ENCODE peak calls at places on chromosomes 7 and 10, in four cellular contexts. I, L, E and T are unnamed samples. For H3K4me1, the result is how much of the 10 kb centered on the place peaks cover.

GRCh38 chr10:70650751-70651150 is 21.6 kb upstream of the ADAMTS14 start:
- DNase-seq in E (no peak), L (no peak), I (no peak), T (no peak)

GRCh38 chr10:126060232-126060935 is 164.0 kb downstream of the FANK1 start:
- DNase-seq in E (peak), I (no peak), L (no peak), T (no peak)

GRCh38 chr10:77162697-77163096 is 474.9 kb downstream of the KCNMA1 start:
- DNase-seq in L (no peak), E (no peak), I (no peak), T (no peak)

GRCh38 chr7:38744746-38745145 is 113.6 kb upstream of the AMPH start:
- DNase-seq in I (no peak), L (no peak), E (no peak), T (no peak)

GRCh38 chr10:130459011-130459410 is 322.8 kb downstream of the GLRX3 start:
- DNase-seq in E (no peak), L (no peak), I (no peak), T (no peak)

GRCh38 chr10:90245623-90246022 is 544.2 kb downstream of the KIF20B start:
- DNase-seq in L (no peak), I (no peak), E (no peak), T (no peak)

GRCh38 chr10:12130237-12130872 is 878 bp downstream of the SEC61A2 start:
- DNase-seq in I (peak), L (peak), E (no peak), T (peak)

GRCh38 chr10:102661614-102662133 is 17.4 kb downstream of the TRIM8 start:
- DNase-seq in I (no peak), L (no peak), E (no peak), T (no peak)

GRCh38 chr7:108026647-108027046 is 23.7 kb upstream of the LAMB1 start:
- DNase-seq in L (no peak), E (no peak), I (no peak), T (no peak)

GRCh38 chr7:105879782-105880181 is 3.4 kb upstream of the ATXN7L1 start:
- DNase-seq in L (no peak), E (no peak), I (no peak), T (no peak)

GRCh38 chr10:120455004-120455403 is 2.0 kb upstream of the PLPP4 start:
- DNase-seq in E (no peak), L (no peak), I (no peak), T (no peak)

GRCh38 chr10:46096426-46096825 is 50.4 kb upstream of the MSMB start:
- DNase-seq in I (no peak), E (no peak), L (no peak), T (no peak)

GRCh38 chr10:110010076-110011069 is 2.6 kb downstream of the ADD3 start:
- DNase-seq in I (no peak), E (no peak), L (no peak), T (no peak)

GRCh38 chr7:149144996-149145850 is 2.0 kb upstream of the ZNF398 start:
- DNase-seq in I (no peak), E (no peak), L (no peak), T (no peak)

GRCh38 chr7:100568936-100569844 is 4.5 kb downstream of the SAP25 start:
- DNase-seq in E (no peak), I (peak), L (peak), T (peak)

GRCh38 chr7:133315332-133316040 is 62.6 kb downstream of the EXOC4 start:
- DNase-seq in E (no peak), I (no peak), L (no peak), T (no peak)

GRCh38 chr10:42776681-42777080 is 5.9 kb upstream of the BMS1 start:
- DNase-seq in I (no peak), E (no peak), L (no peak), T (no peak)

GRCh38 chr7:48049850-48050249 is 14.5 kb downstream of the C7orf57 start:
- DNase-seq in L (no peak), I (no peak), E (no peak), T (peak)

GRCh38 chr10:8962249-8962648 is 907.8 kb downstream of the GATA3 start:
- DNase-seq in E (no peak), I (no peak), L (no peak), T (no peak)

GRCh38 chr10:110363572-110364411 is 59.1 kb upstream of the SMNDC1 start:
- DNase-seq in L (no peak), I (peak), E (no peak), T (no peak)

GRCh38 chr7:13920053-13920697 is 69.3 kb downstream of the ETV1 start:
- DNase-seq in E (peak), I (peak), L (no peak), T (peak)

GRCh38 chr10:110790913-110791525 is 80.7 kb upstream of the PDCD4 start:
- DNase-seq in L (no peak), I (no peak), E (no peak), T (no peak)

GRCh38 chr10:127158663-127159062 is 37.7 kb downstream of the INSYN2A start:
- DNase-seq in L (no peak), E (no peak), I (no peak), T (no peak)

GRCh38 chr7:464712-465461 is 54.8 kb downstream of the PDGFA start:
- DNase-seq in E (peak), I (no peak), L (peak), T (peak)

GRCh38 chr10:34444223-34445183 is 370.6 kb downstream of the PARD3 start:
- DNase-seq in I (no peak), L (no peak), E (no peak), T (no peak)

GRCh38 chr7:112986256-112987031 is 100.2 kb downstream of the GPR85 start:
- DNase-seq in L (no peak), I (no peak), E (no peak), T (no peak)

GRCh38 chr7:29454464-29454863 is 109.2 kb upstream of the PRR15 start:
- DNase-seq in L (no peak), E (no peak), I (no peak), T (no peak)

GRCh38 chr10:62047240-62047897 is 145.9 kb downstream of the ARID5B start:
- DNase-seq in E (no peak), I (no peak), L (no peak), T (no peak)
- H3K4me1 ChIP-seq in E (under half), I (half or more), L (under half), T (under half)

GRCh38 chr7:64685741-64686140 is 19.8 kb downstream of the ZNF107 start:
- DNase-seq in E (no peak), I (no peak), L (no peak), T (no peak)

GRCh38 chr7:64687249-64687648 is 21.3 kb downstream of the ZNF107 start:
- DNase-seq in L (no peak), E (no peak), I (no peak), T (no peak)

GRCh38 chr7:64686493-64687184 is 20.7 kb downstream of the ZNF107 start:
- DNase-seq in L (no peak), I (peak), E (no peak), T (no peak)

DNA sequence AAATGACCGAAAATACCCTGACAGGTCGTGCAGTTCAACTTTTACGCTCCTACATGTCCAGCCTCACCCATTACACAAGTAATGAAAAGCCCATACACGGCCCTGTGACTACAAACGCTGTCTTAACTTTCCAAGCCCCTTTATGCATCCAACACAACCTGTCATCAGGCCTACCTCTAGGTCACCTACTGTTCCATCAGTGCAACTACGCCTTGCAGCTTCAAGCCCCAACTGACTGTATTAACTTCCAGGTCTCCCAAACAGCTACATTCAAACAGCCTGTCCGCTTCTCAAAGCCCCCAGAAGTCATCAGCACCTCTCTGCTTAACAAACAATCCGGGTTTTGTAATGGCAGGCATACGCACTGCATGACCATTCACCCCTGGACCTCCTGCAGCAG is 19.2 kb downstream of the ZNF107 start:
- DNase-seq in L (no peak), I (no peak), E (no peak), T (no peak)
- TF ChIP-seq CTCF in L (no peak), I (no peak), E (no peak), T (no peak)

DNA sequence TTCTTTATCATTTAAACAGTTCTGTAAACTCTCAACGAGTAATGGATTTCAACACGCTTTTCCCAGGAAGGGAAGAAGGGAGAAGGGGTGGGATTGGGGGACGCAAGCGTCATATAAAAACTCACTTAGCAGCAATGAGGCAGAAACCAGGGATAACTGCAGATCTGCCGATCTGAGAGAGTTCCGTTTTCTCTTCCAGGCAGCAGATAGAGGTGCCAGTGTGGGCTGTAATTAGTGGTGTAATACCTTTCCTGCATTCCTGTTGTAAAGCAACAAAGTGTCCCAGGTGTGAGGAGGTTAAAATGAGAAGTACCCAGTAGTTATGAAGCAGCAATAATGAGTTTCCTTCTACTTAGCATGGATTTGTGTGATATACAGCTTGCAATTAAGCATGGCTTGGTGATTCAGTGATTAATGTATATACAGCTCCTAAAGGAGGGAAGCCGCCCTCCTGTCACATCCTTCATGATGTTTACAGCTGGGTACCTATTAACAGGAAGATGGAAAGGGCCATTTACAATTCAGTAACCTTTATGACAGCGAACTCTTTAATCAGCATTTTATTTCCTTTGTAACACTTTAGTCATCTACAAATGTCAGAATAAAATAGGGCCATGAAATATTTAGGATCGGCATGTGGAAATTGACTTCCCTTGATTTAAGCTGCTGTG is 271.9 kb downstream of the LRMDA start:
- DNase-seq in L (no peak), E (no peak), I (no peak), T (no peak)
- H3K4me1 ChIP-seq in L (under half), E (under half), I (under half), T (under half)

GRCh38 chr10:79253704-79254103 is 93.6 kb upstream of the PPIF start:
- DNase-seq in L (no peak), E (no peak), I (no peak), T (no peak)
- TF ChIP-seq CTCF in L (no peak), E (no peak), I (no peak), T (no peak)

GRCh38 chr10:22597142-22597541 is 117.2 kb downstream of the PIP4K2A start:
- DNase-seq in E (no peak), I (peak), L (no peak), T (no peak)

GRCh38 chr10:22599048-22599561 is 115.3 kb downstream of the PIP4K2A start:
- DNase-seq in I (no peak), E (no peak), L (no peak), T (no peak)

GRCh38 chr10:22600516-22600915 is 113.9 kb downstream of the PIP4K2A start:
- DNase-seq in I (no peak), L (no peak), E (no peak), T (no peak)

GRCh38 chr10:22599636-22600228 is 114.6 kb downstream of the PIP4K2A start:
- DNase-seq in E (no peak), I (no peak), L (no peak), T (no peak)

GRCh38 chr10:22598488-22598887 is 115.9 kb downstream of the PIP4K2A start:
- DNase-seq in E (no peak), I (no peak), L (no peak), T (peak)
- H3K4me1 ChIP-seq in E (under half), I (under half), L (under half), T (under half)

GRCh38 chr7:36021367-36021766 is 131.7 kb upstream of the EEPD1 start:
- DNase-seq in L (no peak), E (no peak), I (no peak), T (no peak)
- TF ChIP-seq CTCF in L (no peak), E (peak), I (no peak), T (no peak)

GRCh38 chr7:84230491-84230890 is 35.9 kb upstream of the SEMA3A start:
- DNase-seq in I (no peak), E (no peak), L (no peak), T (no peak)
- H3K4me1 ChIP-seq in I (under half), E (under half), L (under half), T (under half)

GRCh38 chr10:133613699-133614098 is 12.9 kb downstream of the FRG2B start:
- DNase-seq in I (no peak), L (no peak), E (no peak), T (no peak)

GRCh38 chr10:133611079-133611478 is 15.5 kb downstream of the FRG2B start:
- DNase-seq in I (no peak), E (no peak), L (no peak), T (no peak)

DNA sequence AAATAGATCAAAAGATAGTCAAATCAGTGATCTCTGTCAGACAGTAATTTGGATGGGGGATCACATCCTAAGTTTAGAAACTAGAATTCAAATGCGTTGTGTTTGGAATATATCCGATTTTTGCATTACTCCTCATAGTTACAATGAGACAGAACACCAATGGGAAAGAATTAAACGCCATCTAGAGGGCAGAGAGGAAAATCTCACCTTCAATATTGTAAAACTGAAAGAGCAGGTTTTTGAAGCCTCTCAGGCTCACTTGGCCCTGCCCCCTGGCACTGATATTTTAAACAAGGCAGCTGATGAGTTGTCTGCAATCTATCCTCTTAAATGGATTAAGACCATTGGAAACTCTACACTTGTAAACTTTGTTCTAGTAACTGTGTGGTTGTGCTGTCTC is 17.7 kb downstream of the FRG2B start:
- DNase-seq in E (no peak), L (no peak), I (no peak), T (no peak)
- TF ChIP-seq CTCF in E (peak), L (peak), I (peak), T (no peak)

GRCh38 chr10:71982269-71983178 is 18.3 kb downstream of the CHST3 start:
- DNase-seq in L (no peak), E (no peak), I (no peak), T (no peak)
- H3K4me1 ChIP-seq in L (under half), E (half or more), I (under half), T (half or more)

GRCh38 chr7:64794171-64794844 is at the start of gene ZNF138:
- DNase-seq in I (peak), E (peak), L (peak), T (peak)
- TF ChIP-seq CTCF in I (peak), E (no peak), L (no peak), T (no peak)